ENCODE peak calls at places on chromosome 7, in seven cellular contexts. W is Ammon's horn, D is AG08395, T is Kasumi-1, L is hippocampal formation, P is SHP77, C is tibial artery. K is an unnamed sample.

GRCh38 chr7:50714851-50715250 is 67.8 kb downstream of the GRB10 start:
- DNase-seq in W (no peak), D (no peak), T (no peak), L (no peak), P (no peak), C (no peak), K (no peak)

GRCh38 chr7:135736586-135737305 is 8.8 kb upstream of the SLC13A4 start:
- DNase-seq in W (no peak), D (no peak), T (no peak), L (no peak), P (no peak), C (no peak), K (no peak)

GRCh38 chr7:75928600-75928939 is 13.6 kb downstream of the POR start:
- DNase-seq in W (no peak), D (no peak), T (no peak), L (no peak), P (no peak), C (no peak), K (no peak)

GRCh38 chr7:87876759-87877234 is 504 bp downstream of the DBF4 start:
- DNase-seq in W (peak), D (peak), T (peak), L (peak), P (peak), C (peak), K (peak)

GRCh38 chr7:18808026-18808425 is 309.4 kb downstream of the TWIST1 start:
- DNase-seq in W (no peak), D (no peak), T (no peak), L (no peak), P (no peak), C (no peak), K (no peak)

GRCh38 chr7:12926236-12926635 is 238.8 kb downstream of the ARL4A start:
- DNase-seq in W (no peak), D (no peak), T (no peak), L (no peak), P (no peak), C (no peak), K (no peak)

GRCh38 chr7:42385912-42386311 is 148.9 kb upstream of the GLI3 start:
- DNase-seq in W (no peak), D (no peak), T (no peak), L (no peak), P (no peak), C (no peak), K (no peak)

GRCh38 chr7:78220754-78221153 is 422.2 kb downstream of the PHTF2 start:
- DNase-seq in W (no peak), D (no peak), T (no peak), L (no peak), P (no peak), C (no peak), K (no peak)

GRCh38 chr7:157970744-157971143 is 616.9 kb downstream of the PTPRN2 start:
- DNase-seq in W (no peak), D (no peak), T (no peak), L (no peak), P (no peak), C (no peak), K (no peak)

GRCh38 chr7:3573151-3573550 is 272.1 kb downstream of the SDK1 start:
- DNase-seq in W (no peak), D (no peak), T (no peak), L (no peak), P (no peak), C (no peak), K (no peak)

GRCh38 chr7:73903321-73904218 is 42.6 kb downstream of the TMEM270 start:
- DNase-seq in W (no peak), D (no peak), T (no peak), L (no peak), P (no peak), C (no peak), K (no peak)

GRCh38 chr7:146366938-146367337 is 250.3 kb downstream of the CNTNAP2 start:
- DNase-seq in W (no peak), D (no peak), T (no peak), L (no peak), P (no peak), C (no peak), K (peak)

GRCh38 chr7:101869901-101870290 is 52.5 kb downstream of the CUX1 start:
- DNase-seq in W (no peak), D (no peak), T (no peak), L (no peak), P (no peak), C (no peak), K (no peak)

GRCh38 chr7:136677456-136678365 is 190.7 kb upstream of the CHRM2 start:
- DNase-seq in W (no peak), D (peak), T (peak), L (no peak), P (no peak), C (no peak), K (peak)

GRCh38 chr7:128849804-128850490 is 12.7 kb upstream of the ATP6V1F start:
- DNase-seq in W (no peak), D (no peak), T (no peak), L (no peak), P (no peak), C (no peak), K (no peak)

GRCh38 chr7:116395125-116395791 is 104.3 kb upstream of the CAV2 start:
- DNase-seq in W (no peak), D (peak), T (no peak), L (no peak), P (no peak), C (peak), K (peak)

GRCh38 chr7:6306471-6306870 is 34.0 kb upstream of the CYTH3 start:
- DNase-seq in W (no peak), D (peak), T (no peak), L (no peak), P (peak), C (no peak), K (no peak)

GRCh38 chr7:134908289-134908688 is 78.0 kb upstream of the AGBL3 start:
- DNase-seq in W (no peak), D (no peak), T (no peak), L (no peak), P (no peak), C (no peak), K (no peak)

GRCh38 chr7:36775061-36775631 is 50.9 kb upstream of the AOAH start:
- DNase-seq in W (peak), D (no peak), T (peak), L (no peak), P (no peak), C (no peak), K (no peak)

GRCh38 chr7:82359426-82359825 is 84.2 kb downstream of the CACNA2D1 start:
- DNase-seq in W (no peak), D (no peak), T (no peak), L (no peak), P (no peak), C (no peak), K (no peak)

GRCh38 chr7:43362652-43363428 is 220.1 kb upstream of the STK17A start:
- DNase-seq in W (peak), D (peak), T (no peak), L (no peak), P (peak), C (no peak), K (no peak)

GRCh38 chr7:140677496-140677895 is 4.8 kb downstream of the ADCK2 start:
- DNase-seq in W (no peak), D (no peak), T (no peak), L (no peak), P (no peak), C (no peak), K (no peak)

GRCh38 chr7:155170331-155170730 is 100.2 kb downstream of the HTR5A start:
- DNase-seq in W (no peak), D (no peak), T (no peak), L (no peak), P (no peak), C (no peak), K (no peak)

K was measured in amniotic stem cell.